ENCODE peak calls at places on chromosomes 3 and 15, in four cellular contexts. R, E, O and I are unnamed samples.

GRCh38 chr3:39105687-39106063 is 1.8 kb downstream of the GORASP1 start:
- DNase-seq in E (no peak), O (peak; percentile 14), R (no peak), I (no peak)

GRCh38 chr15:54099010-54099409 is 120.8 kb downstream of the UNC13C start:
- DNase-seq in O (no peak), R (no peak), E (no peak), I (no peak)

GRCh38 chr15:38683382-38684242 is 119.0 kb upstream of the RASGRP1 start:
- DNase-seq in O (peak; percentile 54), E (peak; percentile 50), R (peak; percentile 47), I (no peak)

GRCh38 chr3:32340039-32340438 is 51.6 kb upstream of the CMTM7 start:
- DNase-seq in E (peak; percentile 80), R (peak; percentile 43), O (no peak), I (peak; percentile 38)

GRCh38 chr3:116127464-116127863 is 317.8 kb downstream of the LSAMP start:
- DNase-seq in R (no peak), O (no peak), E (no peak), I (no peak)

GRCh38 chr15:29825205-29825604 is 2.9 kb upstream of the TJP1 start:
- DNase-seq in R (no peak), E (no peak), O (no peak), I (no peak)

GRCh38 chr15:84079885-84080777 is 155.4 kb upstream of the GOLGA6L4 start:
- DNase-seq in E (peak; percentile 79), O (no peak), R (no peak), I (no peak)

GRCh38 chr15:34610388-34610787 is 26.9 kb upstream of the GOLGA8B start:
- DNase-seq in O (no peak), E (peak; percentile 11), R (peak; percentile 2), I (no peak)

GRCh38 chr3:66220602-66221377 is at the start of gene SLC25A26:
- DNase-seq in O (peak; percentile 99), R (peak; percentile 96), E (peak; percentile 99), I (peak; percentile 95)

GRCh38 chr3:110193114-110193513 is 855.8 kb upstream of the DPPA4 start:
- DNase-seq in R (no peak), O (no peak), E (no peak), I (no peak)

GRCh38 chr3:119346076-119346496 is 51.9 kb downstream of the ARHGAP31 start:
- DNase-seq in E (peak; percentile 33), R (no peak), O (no peak), I (no peak)

DNA sequence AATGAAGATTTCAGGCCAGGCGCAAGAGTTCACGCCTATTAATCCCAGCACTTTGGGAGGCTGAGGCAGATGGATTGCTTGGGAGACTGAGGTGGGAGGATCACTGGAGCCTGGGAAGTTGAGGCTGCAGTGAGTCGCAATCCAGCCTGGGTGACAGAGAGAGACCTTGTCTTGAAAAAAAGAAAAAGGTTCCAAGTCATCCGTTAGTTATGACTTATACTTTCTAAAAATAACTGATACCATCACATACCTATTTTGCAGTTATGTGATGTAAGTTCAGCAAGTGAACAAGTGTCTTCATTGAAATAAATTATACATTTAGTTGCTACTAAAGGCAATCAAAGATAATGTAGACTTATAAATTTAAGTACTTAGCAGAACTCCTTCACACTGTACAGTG is 22.1 kb downstream of the CLPX start:
- DNase-seq in O (no peak), R (no peak), E (no peak), I (no peak)
- H3K27ac ChIP-seq in O (no peak overlapping the region), R (no peak overlapping the region), E (no peak overlapping the region), I (no peak overlapping the region)

GRCh38 chr15:77623008-77623877 is 9.5 kb downstream of the LINGO1 start:
- DNase-seq in E (peak; percentile 89), O (no peak), R (no peak), I (no peak)

GRCh38 chr15:77621847-77622211 is 10.9 kb downstream of the LINGO1 start:
- DNase-seq in E (no peak), O (no peak), R (no peak), I (no peak)

GRCh38 chr15:77620960-77621647 is 11.6 kb downstream of the LINGO1 start:
- DNase-seq in E (no peak), O (no peak), R (no peak), I (no peak)

GRCh38 chr15:77623878-77624524 is 8.7 kb downstream of the LINGO1 start:
- DNase-seq in E (no peak), O (no peak), R (no peak), I (no peak)

GRCh38 chr15:77622212-77622941 is 10.3 kb downstream of the LINGO1 start:
- DNase-seq in R (no peak), O (no peak), E (peak; percentile 48), I (no peak)
- H3K27ac ChIP-seq in R (no peak overlapping the region), O (no peak overlapping the region), E (no peak overlapping the region), I (no peak overlapping the region)

DNA sequence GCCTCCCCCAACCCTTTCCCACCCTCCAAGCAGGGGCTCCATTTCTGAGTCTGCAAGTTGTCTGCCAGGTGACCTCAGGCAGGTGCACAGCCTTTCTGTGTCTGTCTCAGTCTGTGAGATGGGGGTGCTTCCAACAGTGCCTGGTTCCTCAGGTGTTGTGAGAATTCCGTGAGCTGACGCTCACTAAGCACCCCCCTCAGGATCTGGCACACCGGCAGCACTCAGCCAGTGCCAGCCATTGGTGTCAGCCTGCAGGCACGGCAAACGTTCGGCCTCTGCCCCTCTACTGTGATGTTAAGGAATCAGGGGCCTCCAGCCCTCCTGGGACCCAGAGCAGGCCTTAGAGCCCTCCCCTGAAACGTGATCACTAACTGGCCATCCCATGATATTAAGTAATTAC is 2.4 kb downstream of the KLF15 start:
- DNase-seq in O (no peak), E (no peak), R (no peak), I (no peak)
- H3K27ac ChIP-seq in O (no peak overlapping the region), E (no peak overlapping the region), R (no peak overlapping the region), I (no peak overlapping the region)

GRCh38 chr3:41632705-41633104 is 329.2 kb downstream of the ULK4 start:
- DNase-seq in E (no peak), R (no peak), O (no peak), I (no peak)

GRCh38 chr3:41640076-41640475 is 321.8 kb downstream of the ULK4 start:
- DNase-seq in R (no peak), O (no peak), E (no peak), I (peak; percentile 60)

DNA sequence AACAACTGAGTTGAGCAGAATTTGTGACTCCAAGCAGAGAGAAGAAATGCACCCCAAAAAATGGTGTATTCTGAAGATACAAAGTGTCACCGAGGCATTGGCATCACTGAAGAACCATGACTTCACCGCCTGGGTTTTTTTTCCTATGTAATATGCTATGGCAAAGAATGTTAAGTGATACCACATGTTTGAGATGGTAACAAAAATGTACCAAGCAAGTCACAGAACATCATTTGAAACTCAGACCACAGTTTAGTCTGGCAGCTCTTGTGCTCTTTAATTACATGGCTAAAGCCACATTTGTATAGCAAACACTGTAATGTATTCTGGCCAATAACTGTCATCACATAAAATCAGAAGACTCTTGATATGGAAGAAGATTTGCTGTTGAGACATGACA is 323.5 kb downstream of the ULK4 start:
- DNase-seq in O (no peak), R (no peak), E (no peak), I (no peak)
- H3K27ac ChIP-seq in O (no peak overlapping the region), R (no peak overlapping the region), E (no peak overlapping the region), I (no peak overlapping the region)

GRCh38 chr15:28037969-28038640 is 61.0 kb downstream of the OCA2 start:
- DNase-seq in R (no peak), O (no peak), E (no peak), I (no peak)

GRCh38 chr15:28027714-28028076 is 71.4 kb downstream of the OCA2 start:
- DNase-seq in E (no peak), R (no peak), O (no peak), I (no peak)

GRCh38 chr15:28033443-28033842 is 65.7 kb downstream of the OCA2 start:
- DNase-seq in O (no peak), E (no peak), R (no peak), I (no peak)
- H3K27ac ChIP-seq in O (no peak overlapping the region), E (no peak overlapping the region), R (no peak overlapping the region), I (no peak overlapping the region)

DNA sequence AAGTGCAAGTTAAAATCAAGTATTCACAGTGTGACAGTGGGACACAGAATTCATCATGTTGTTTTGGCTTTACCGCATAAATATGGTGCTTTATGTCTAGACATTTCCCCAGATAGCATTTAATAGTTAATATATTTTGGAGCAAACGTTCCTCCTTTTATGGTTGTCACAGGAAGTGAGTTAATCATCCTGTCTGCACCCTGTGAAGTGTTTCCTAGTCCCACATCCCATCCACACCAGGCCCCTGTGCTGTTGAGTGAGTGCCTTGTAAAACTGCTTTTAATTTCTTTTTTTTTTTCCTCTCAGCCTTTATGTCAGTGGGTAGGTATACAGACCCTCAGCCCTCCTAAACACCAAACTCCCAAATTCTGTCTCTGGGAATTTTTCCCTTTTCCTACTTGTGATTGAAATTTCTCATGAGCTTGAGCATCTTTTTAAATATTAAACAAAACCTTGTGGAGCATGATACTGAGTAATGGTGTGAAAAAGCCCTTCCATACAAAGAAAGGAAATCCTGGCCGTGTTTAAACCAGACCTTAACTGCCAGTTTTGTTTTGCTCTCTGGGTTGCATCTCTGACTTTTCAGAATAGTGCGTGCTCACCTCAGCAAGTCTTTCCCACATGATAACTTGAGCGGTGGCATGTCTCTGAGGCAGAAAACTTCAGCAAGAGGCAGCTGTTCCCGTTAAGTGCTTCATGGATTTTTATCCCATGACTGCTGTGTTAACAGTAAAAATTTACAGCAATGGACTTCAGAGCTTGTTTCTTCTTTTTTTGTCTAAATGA is 393.5 kb downstream of the FEZF2 start:
- DNase-seq in R (no peak), E (no peak), O (no peak), I (no peak)
- H3K27ac ChIP-seq in R (no peak overlapping the region), E (no peak overlapping the region), O (no peak overlapping the region), I (no peak overlapping the region)

DNA sequence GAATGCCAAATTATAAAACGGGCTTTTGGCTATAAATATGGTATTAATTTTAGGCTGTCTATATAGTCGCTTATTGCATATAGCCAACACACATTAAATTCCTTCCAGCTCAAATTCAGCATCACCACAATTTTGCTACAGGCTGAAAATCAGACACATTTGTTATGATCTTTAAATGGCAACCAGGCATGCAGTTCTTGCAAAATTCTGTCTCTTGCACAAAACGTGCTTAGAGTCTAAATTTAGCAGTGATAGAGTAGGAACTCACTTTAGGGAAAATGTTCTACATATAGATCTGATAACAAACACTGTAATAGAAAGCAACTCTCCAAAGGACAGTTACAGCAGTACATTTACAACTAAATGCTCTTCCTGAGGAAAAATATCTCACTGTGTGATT is 81.2 kb downstream of the BTD start:
- DNase-seq in E (no peak), R (no peak), O (no peak), I (no peak)
- H3K27ac ChIP-seq in E (no peak overlapping the region), R (no peak overlapping the region), O (no peak overlapping the region), I (no peak overlapping the region)

DNA sequence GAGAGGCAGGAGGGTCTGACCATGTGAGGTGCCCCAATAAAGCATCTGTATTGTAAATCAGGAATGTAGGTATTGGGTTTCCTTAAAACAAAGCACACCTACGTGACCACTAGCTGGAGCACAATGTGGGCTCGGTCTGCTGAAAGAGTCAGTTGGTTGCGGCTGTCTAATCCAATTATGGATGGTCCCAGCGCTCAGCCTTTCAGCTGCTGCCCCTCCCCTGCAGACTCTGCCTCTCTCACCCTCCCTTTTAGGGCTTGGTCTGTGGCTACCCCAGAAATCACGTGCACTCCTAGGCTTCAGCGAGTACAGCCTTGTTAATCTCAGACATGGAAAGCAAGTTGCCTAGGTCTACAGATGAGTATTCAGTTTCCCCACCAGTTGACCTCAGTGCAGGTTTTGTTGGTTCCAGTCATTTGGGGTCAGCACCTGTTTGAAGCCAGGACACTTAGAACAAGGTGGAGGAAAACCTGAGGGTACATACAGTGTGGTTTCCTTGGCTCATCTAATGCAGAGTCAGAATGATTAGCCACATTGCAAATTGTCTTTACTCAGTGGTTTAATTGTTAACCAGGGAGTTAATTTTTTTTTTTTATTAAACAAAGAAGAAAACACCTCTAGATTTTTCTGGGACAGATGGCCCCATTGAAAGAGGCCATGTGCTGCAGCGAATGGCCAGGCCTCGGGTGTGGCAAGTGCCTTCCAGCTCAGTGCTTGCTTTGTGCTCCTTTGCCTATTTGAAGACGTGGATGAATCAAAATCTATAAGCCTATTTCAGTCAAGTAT is 137.7 kb downstream of the IGF1R start:
- DNase-seq in E (peak; percentile 80), O (no peak), R (no peak), I (no peak)
- H3K27ac ChIP-seq in E (no peak overlapping the region), O (peak overlapping the region; percentile 1), R (no peak overlapping the region), I (no peak overlapping the region)